ENCODE peak calls at places on chromosome 18, in eight cellular contexts. One of them, this sample, is unnamed.
A peak's percentile ranks its signal among the peaks of the same experiment; 100 is the strongest.

GRCh38 chr18:45828917-45829811 is 3.7 kb downstream of the SIGLEC15 start:
- DNase-seq in breast epithelium: no peak
- DNase-seq in bronchial epithelial cell: no peak
- DNase-seq in neural crest cell: no peak
- DNase-seq in left ventricle myocardium inferior: no peak
- DNase-seq in fibroblast of mammary gland: no peak
- DNase-seq in thyroid gland: no peak
- DNase-seq in astrocyte: no peak
- DNase-seq in this sample: no peak

GRCh38 chr18:24488824-24489493 is 28.5 kb downstream of the HRH4 start:
- DNase-seq in breast epithelium: no peak
- DNase-seq in bronchial epithelial cell: peak; percentile 34
- DNase-seq in neural crest cell: peak; percentile 33
- DNase-seq in left ventricle myocardium inferior: no peak
- DNase-seq in fibroblast of mammary gland: peak; percentile 40
- DNase-seq in thyroid gland: no peak
- DNase-seq in astrocyte: peak; percentile 11
- DNase-seq in this sample: no peak

GRCh38 chr18:75727479-75727878 is 300.0 kb upstream of the SMIM21 start:
- DNase-seq in breast epithelium: no peak
- DNase-seq in bronchial epithelial cell: no peak
- DNase-seq in neural crest cell: peak; percentile 48
- DNase-seq in left ventricle myocardium inferior: peak; percentile 36
- DNase-seq in fibroblast of mammary gland: peak; percentile 39
- DNase-seq in thyroid gland: peak; percentile 68
- DNase-seq in astrocyte: peak; percentile 0
- DNase-seq in this sample: peak; percentile 24

GRCh38 chr18:36732264-36732663 is 96.5 kb downstream of the TPGS2 start:
- DNase-seq in breast epithelium: no peak
- DNase-seq in bronchial epithelial cell: no peak
- DNase-seq in neural crest cell: no peak
- DNase-seq in left ventricle myocardium inferior: no peak
- DNase-seq in fibroblast of mammary gland: no peak
- DNase-seq in thyroid gland: no peak
- DNase-seq in astrocyte: no peak
- DNase-seq in this sample: no peak

GRCh38 chr18:2223859-2224258 is 347.4 kb downstream of the METTL4 start:
- DNase-seq in breast epithelium: no peak
- DNase-seq in bronchial epithelial cell: peak; percentile 54
- DNase-seq in neural crest cell: peak; percentile 18
- DNase-seq in left ventricle myocardium inferior: no peak
- DNase-seq in fibroblast of mammary gland: peak; percentile 37
- DNase-seq in thyroid gland: no peak
- DNase-seq in astrocyte: peak; percentile 34
- DNase-seq in this sample: no peak

GRCh38 chr18:78238404-78239089 is 741.1 kb upstream of the SALL3 start:
- DNase-seq in breast epithelium: no peak
- DNase-seq in bronchial epithelial cell: no peak
- DNase-seq in neural crest cell: no peak
- DNase-seq in left ventricle myocardium inferior: no peak
- DNase-seq in fibroblast of mammary gland: no peak
- DNase-seq in thyroid gland: no peak
- DNase-seq in astrocyte: no peak
- DNase-seq in this sample: no peak

GRCh38 chr18:79394438-79395307 is 1.1 kb upstream of the NFATC1 start:
- DNase-seq in breast epithelium: no peak
- DNase-seq in bronchial epithelial cell: peak; percentile 12
- DNase-seq in neural crest cell: no peak
- DNase-seq in left ventricle myocardium inferior: no peak
- DNase-seq in fibroblast of mammary gland: peak; percentile 60
- DNase-seq in thyroid gland: no peak
- DNase-seq in astrocyte: peak; percentile 36
- DNase-seq in this sample: no peak

GRCh38 chr18:36127866-36128845 is 984 bp downstream of the SLC39A6 start:
- DNase-seq in breast epithelium: no peak
- DNase-seq in bronchial epithelial cell: peak; percentile 30
- DNase-seq in neural crest cell: peak; percentile 9
- DNase-seq in left ventricle myocardium inferior: no peak
- DNase-seq in fibroblast of mammary gland: peak; percentile 27
- DNase-seq in thyroid gland: peak; percentile 20
- DNase-seq in astrocyte: peak; percentile 38
- DNase-seq in this sample: no peak

GRCh38 chr18:46278481-46279465 is 174.6 kb downstream of the HAUS1 start:
- DNase-seq in breast epithelium: no peak
- DNase-seq in bronchial epithelial cell: peak; percentile 39
- DNase-seq in neural crest cell: no peak
- DNase-seq in left ventricle myocardium inferior: no peak
- DNase-seq in fibroblast of mammary gland: peak; percentile 72
- DNase-seq in thyroid gland: no peak
- DNase-seq in astrocyte: peak; percentile 67
- DNase-seq in this sample: no peak

GRCh38 chr18:76923485-76924085 is 101.2 kb downstream of the ZNF236 start:
- DNase-seq in breast epithelium: no peak
- DNase-seq in bronchial epithelial cell: peak; percentile 24
- DNase-seq in neural crest cell: peak; percentile 41
- DNase-seq in left ventricle myocardium inferior: no peak
- DNase-seq in fibroblast of mammary gland: peak; percentile 36
- DNase-seq in thyroid gland: peak; percentile 14
- DNase-seq in astrocyte: no peak
- DNase-seq in this sample: no peak

GRCh38 chr18:37403100-37403781 is 162.4 kb downstream of the CELF4 start:
- DNase-seq in breast epithelium: no peak
- DNase-seq in bronchial epithelial cell: peak; percentile 20
- DNase-seq in neural crest cell: no peak
- DNase-seq in left ventricle myocardium inferior: peak; percentile 46
- DNase-seq in fibroblast of mammary gland: peak; percentile 77
- DNase-seq in thyroid gland: peak; percentile 84
- DNase-seq in astrocyte: peak; percentile 87
- DNase-seq in this sample: no peak

GRCh38 chr18:48800479-48800876 is 150.3 kb downstream of the SMAD7 start:
- DNase-seq in breast epithelium: peak; percentile 35
- DNase-seq in bronchial epithelial cell: no peak
- DNase-seq in neural crest cell: no peak
- DNase-seq in left ventricle myocardium inferior: peak; percentile 5
- DNase-seq in fibroblast of mammary gland: no peak
- DNase-seq in thyroid gland: no peak
- DNase-seq in astrocyte: no peak
- DNase-seq in this sample: peak; percentile 4

GRCh38 chr18:63701952-63702351 is 808 bp upstream of the SERPINB11 start:
- DNase-seq in breast epithelium: no peak
- DNase-seq in bronchial epithelial cell: no peak
- DNase-seq in neural crest cell: no peak
- DNase-seq in left ventricle myocardium inferior: no peak
- DNase-seq in fibroblast of mammary gland: no peak
- DNase-seq in thyroid gland: no peak
- DNase-seq in astrocyte: peak; percentile 3
- DNase-seq in this sample: no peak

GRCh38 chr18:26458526-26459232 is 89.7 kb downstream of the KCTD1 start:
- DNase-seq in breast epithelium: no peak
- DNase-seq in bronchial epithelial cell: peak; percentile 86
- DNase-seq in neural crest cell: no peak
- DNase-seq in left ventricle myocardium inferior: no peak
- DNase-seq in fibroblast of mammary gland: peak; percentile 76
- DNase-seq in thyroid gland: no peak
- DNase-seq in astrocyte: peak; percentile 78
- DNase-seq in this sample: no peak

GRCh38 chr18:9985641-9986040 is 71.8 kb downstream of the VAPA start:
- DNase-seq in breast epithelium: no peak
- DNase-seq in bronchial epithelial cell: no peak
- DNase-seq in neural crest cell: no peak
- DNase-seq in left ventricle myocardium inferior: no peak
- DNase-seq in fibroblast of mammary gland: no peak
- DNase-seq in thyroid gland: no peak
- DNase-seq in astrocyte: no peak
- DNase-seq in this sample: no peak

GRCh38 chr18:21012308-21012707 is 99.3 kb downstream of the ROCK1 start:
- DNase-seq in breast epithelium: no peak
- DNase-seq in bronchial epithelial cell: no peak
- DNase-seq in neural crest cell: no peak
- DNase-seq in left ventricle myocardium inferior: no peak
- DNase-seq in fibroblast of mammary gland: no peak
- DNase-seq in thyroid gland: no peak
- DNase-seq in astrocyte: no peak
- DNase-seq in this sample: no peak

GRCh38 chr18:33757037-33757436 is 179.0 kb downstream of the ASXL3 start:
- DNase-seq in breast epithelium: no peak
- DNase-seq in bronchial epithelial cell: peak; percentile 70
- DNase-seq in neural crest cell: no peak
- DNase-seq in left ventricle myocardium inferior: no peak
- DNase-seq in fibroblast of mammary gland: peak; percentile 86
- DNase-seq in thyroid gland: no peak
- DNase-seq in astrocyte: peak; percentile 73
- DNase-seq in this sample: no peak

GRCh38 chr18:75823376-75823950 is 396.0 kb upstream of the SMIM21 start:
- DNase-seq in breast epithelium: no peak
- DNase-seq in bronchial epithelial cell: no peak
- DNase-seq in neural crest cell: no peak
- DNase-seq in left ventricle myocardium inferior: no peak
- DNase-seq in fibroblast of mammary gland: no peak
- DNase-seq in thyroid gland: no peak
- DNase-seq in astrocyte: no peak
- DNase-seq in this sample: no peak

GRCh38 chr18:74427442-74428112 is 29.5 kb downstream of the DIPK1C start:
- DNase-seq in breast epithelium: no peak
- DNase-seq in bronchial epithelial cell: no peak
- DNase-seq in neural crest cell: no peak
- DNase-seq in left ventricle myocardium inferior: no peak
- DNase-seq in fibroblast of mammary gland: no peak
- DNase-seq in thyroid gland: no peak
- DNase-seq in astrocyte: no peak
- DNase-seq in this sample: no peak

DNA sequence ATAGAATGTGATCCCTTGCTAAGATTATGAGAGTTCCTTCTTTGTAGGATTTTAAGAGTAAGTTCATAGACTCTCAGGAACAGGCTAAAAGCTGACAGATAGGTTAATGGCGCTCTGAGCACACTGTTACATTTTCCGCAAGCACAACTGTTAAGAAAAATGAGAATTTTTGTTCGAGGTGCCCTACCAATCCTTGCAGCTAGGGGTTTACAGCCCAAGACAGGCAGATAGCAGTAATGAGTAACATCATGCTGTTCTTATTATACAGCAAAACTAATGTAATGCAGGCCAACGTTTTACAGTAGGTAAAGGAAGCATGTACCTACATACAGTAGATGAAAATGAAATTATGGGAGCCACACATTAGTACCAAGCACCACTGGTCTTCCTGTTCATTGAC is 11.2 kb upstream of the BOD1L2 start:
- DNase-seq in breast epithelium: no peak
- DNase-seq in bronchial epithelial cell: no peak
- DNase-seq in neural crest cell: no peak
- DNase-seq in left ventricle myocardium inferior: no peak
- DNase-seq in fibroblast of mammary gland: no peak
- DNase-seq in thyroid gland: no peak
- DNase-seq in astrocyte: no peak
- DNase-seq in this sample: no peak
- TF ChIP-seq CTCF in breast epithelium: no peak
- TF ChIP-seq CTCF in bronchial epithelial cell: no peak
- TF ChIP-seq CTCF in neural crest cell: peak; percentile 45
- TF ChIP-seq CTCF in left ventricle myocardium inferior: no peak
- TF ChIP-seq CTCF in fibroblast of mammary gland: peak; percentile 14
- TF ChIP-seq CTCF in thyroid gland: no peak
- TF ChIP-seq CTCF in astrocyte: no peak
- TF ChIP-seq CTCF in this sample: no peak

GRCh38 chr18:62289047-62289446 is 36.1 kb upstream of the TNFRSF11A start:
- DNase-seq in breast epithelium: no peak
- DNase-seq in bronchial epithelial cell: peak; percentile 26
- DNase-seq in neural crest cell: no peak
- DNase-seq in left ventricle myocardium inferior: no peak
- DNase-seq in fibroblast of mammary gland: peak; percentile 15
- DNase-seq in thyroid gland: no peak
- DNase-seq in astrocyte: no peak
- DNase-seq in this sample: no peak

GRCh38 chr18:62288669-62289016 is 36.5 kb upstream of the TNFRSF11A start:
- DNase-seq in breast epithelium: no peak
- DNase-seq in bronchial epithelial cell: no peak
- DNase-seq in neural crest cell: no peak
- DNase-seq in left ventricle myocardium inferior: no peak
- DNase-seq in fibroblast of mammary gland: no peak
- DNase-seq in thyroid gland: no peak
- DNase-seq in astrocyte: no peak
- DNase-seq in this sample: no peak

GRCh38 chr18:62294073-62294472 is 31.0 kb upstream of the TNFRSF11A start:
- DNase-seq in breast epithelium: no peak
- DNase-seq in bronchial epithelial cell: no peak
- DNase-seq in neural crest cell: no peak
- DNase-seq in left ventricle myocardium inferior: no peak
- DNase-seq in fibroblast of mammary gland: no peak
- DNase-seq in thyroid gland: no peak
- DNase-seq in astrocyte: no peak
- DNase-seq in this sample: no peak
- TF ChIP-seq CTCF in breast epithelium: no peak
- TF ChIP-seq CTCF in bronchial epithelial cell: no peak
- TF ChIP-seq CTCF in neural crest cell: peak; percentile 39
- TF ChIP-seq CTCF in left ventricle myocardium inferior: no peak
- TF ChIP-seq CTCF in fibroblast of mammary gland: no peak
- TF ChIP-seq CTCF in thyroid gland: no peak
- TF ChIP-seq CTCF in astrocyte: no peak
- TF ChIP-seq CTCF in this sample: no peak

GRCh38 chr18:68733693-68734092 is 18.8 kb upstream of the TMX3 start:
- DNase-seq in breast epithelium: no peak
- DNase-seq in bronchial epithelial cell: peak; percentile 7
- DNase-seq in neural crest cell: no peak
- DNase-seq in left ventricle myocardium inferior: no peak
- DNase-seq in fibroblast of mammary gland: peak; percentile 25
- DNase-seq in thyroid gland: no peak
- DNase-seq in astrocyte: peak; percentile 9
- DNase-seq in this sample: no peak
- TF ChIP-seq CTCF in breast epithelium: no peak
- TF ChIP-seq CTCF in bronchial epithelial cell: no peak
- TF ChIP-seq CTCF in neural crest cell: no peak
- TF ChIP-seq CTCF in left ventricle myocardium inferior: no peak
- TF ChIP-seq CTCF in fibroblast of mammary gland: no peak
- TF ChIP-seq CTCF in thyroid gland: no peak
- TF ChIP-seq CTCF in astrocyte: no peak
- TF ChIP-seq CTCF in this sample: no peak

GRCh38 chr18:55265130-55265675 is 305.9 kb upstream of the CCDC68 start:
- DNase-seq in breast epithelium: no peak
- DNase-seq in bronchial epithelial cell: no peak
- DNase-seq in neural crest cell: no peak
- DNase-seq in left ventricle myocardium inferior: no peak
- DNase-seq in fibroblast of mammary gland: no peak
- DNase-seq in thyroid gland: no peak
- DNase-seq in astrocyte: no peak
- DNase-seq in this sample: no peak

GRCh38 chr18:55265916-55266488 is 306.7 kb upstream of the CCDC68 start:
- DNase-seq in breast epithelium: no peak
- DNase-seq in bronchial epithelial cell: peak; percentile 56
- DNase-seq in neural crest cell: no peak
- DNase-seq in left ventricle myocardium inferior: no peak
- DNase-seq in fibroblast of mammary gland: peak; percentile 80
- DNase-seq in thyroid gland: no peak
- DNase-seq in astrocyte: no peak
- DNase-seq in this sample: no peak

GRCh38 chr18:55262021-55262560 is 302.8 kb upstream of the CCDC68 start:
- DNase-seq in breast epithelium: no peak
- DNase-seq in bronchial epithelial cell: no peak
- DNase-seq in neural crest cell: no peak
- DNase-seq in left ventricle myocardium inferior: no peak
- DNase-seq in fibroblast of mammary gland: no peak
- DNase-seq in thyroid gland: no peak
- DNase-seq in astrocyte: peak; percentile 47
- DNase-seq in this sample: no peak

GRCh38 chr18:55261253-55261652 is 302.0 kb upstream of the CCDC68 start:
- DNase-seq in breast epithelium: no peak
- DNase-seq in bronchial epithelial cell: no peak
- DNase-seq in neural crest cell: no peak
- DNase-seq in left ventricle myocardium inferior: no peak
- DNase-seq in fibroblast of mammary gland: no peak
- DNase-seq in thyroid gland: no peak
- DNase-seq in astrocyte: no peak
- DNase-seq in this sample: no peak

GRCh38 chr18:55264108-55264507 is 304.8 kb upstream of the CCDC68 start:
- DNase-seq in breast epithelium: no peak
- DNase-seq in bronchial epithelial cell: peak; percentile 68
- DNase-seq in neural crest cell: no peak
- DNase-seq in left ventricle myocardium inferior: no peak
- DNase-seq in fibroblast of mammary gland: no peak
- DNase-seq in thyroid gland: peak; percentile 43
- DNase-seq in astrocyte: peak; percentile 87
- DNase-seq in this sample: no peak
- TF ChIP-seq CTCF in breast epithelium: no peak
- TF ChIP-seq CTCF in bronchial epithelial cell: no peak
- TF ChIP-seq CTCF in neural crest cell: no peak
- TF ChIP-seq CTCF in left ventricle myocardium inferior: no peak
- TF ChIP-seq CTCF in fibroblast of mammary gland: no peak
- TF ChIP-seq CTCF in thyroid gland: no peak
- TF ChIP-seq CTCF in astrocyte: no peak
- TF ChIP-seq CTCF in this sample: no peak